ENCODE peak calls at places on chromosome 19, in seven cellular contexts. One of them, this sample, is unnamed.

GRCh38 chr19:11382898-11383705 is 1.0 kb downstream of the EPOR start:
- DNase-seq in breast epithelium: no peak
- DNase-seq in H1: peak; percentile 94
- DNase-seq in prostate gland: no peak
- DNase-seq in spleen: peak; percentile 91
- DNase-seq in HCT116: peak; percentile 60
- DNase-seq in esophagus squamous epithelium: no peak
- DNase-seq in this sample: no peak

GRCh38 chr19:16363852-16364230 is 39.2 kb downstream of the KLF2 start:
- DNase-seq in esophagus squamous epithelium: no peak
- DNase-seq in spleen: peak; percentile 71
- DNase-seq in H1: no peak
- DNase-seq in HCT116: no peak
- DNase-seq in prostate gland: no peak
- DNase-seq in breast epithelium: no peak
- DNase-seq in this sample: no peak

GRCh38 chr19:36265856-36266374 is 51.0 kb downstream of the ZNF146 start:
- DNase-seq in spleen: no peak
- DNase-seq in breast epithelium: no peak
- DNase-seq in prostate gland: no peak
- DNase-seq in HCT116: no peak
- DNase-seq in H1: no peak
- DNase-seq in esophagus squamous epithelium: no peak
- DNase-seq in this sample: no peak

GRCh38 chr19:18397242-18398202 is at the start of gene LRRC25:
- DNase-seq in HCT116: no peak
- DNase-seq in prostate gland: no peak
- DNase-seq in esophagus squamous epithelium: no peak
- DNase-seq in breast epithelium: no peak
- DNase-seq in spleen: peak; percentile 93
- DNase-seq in H1: peak; percentile 91
- DNase-seq in this sample: no peak

GRCh38 chr19:39401549-39402416 is 4.9 kb upstream of the ZFP36 start:
- DNase-seq in prostate gland: peak; percentile 33
- DNase-seq in HCT116: peak; percentile 78
- DNase-seq in H1: no peak
- DNase-seq in esophagus squamous epithelium: no peak
- DNase-seq in spleen: peak; percentile 90
- DNase-seq in breast epithelium: no peak
- DNase-seq in this sample: peak; percentile 59

GRCh38 chr19:11504502-11505031 is 1.1 kb downstream of the ZNF653 start:
- DNase-seq in breast epithelium: no peak
- DNase-seq in esophagus squamous epithelium: no peak
- DNase-seq in spleen: no peak
- DNase-seq in HCT116: no peak
- DNase-seq in H1: no peak
- DNase-seq in prostate gland: no peak
- DNase-seq in this sample: no peak

GRCh38 chr19:9793051-9793591 is 24.6 kb upstream of the ZNF846 start:
- DNase-seq in breast epithelium: peak; percentile 58
- DNase-seq in spleen: no peak
- DNase-seq in esophagus squamous epithelium: no peak
- DNase-seq in prostate gland: no peak
- DNase-seq in H1: no peak
- DNase-seq in HCT116: no peak
- DNase-seq in this sample: peak; percentile 65

GRCh38 chr19:53365899-53366493 is 491 bp downstream of the ZNF525 start:
- DNase-seq in breast epithelium: no peak
- DNase-seq in H1: no peak
- DNase-seq in esophagus squamous epithelium: no peak
- DNase-seq in spleen: peak; percentile 81
- DNase-seq in prostate gland: peak; percentile 5
- DNase-seq in HCT116: no peak
- DNase-seq in this sample: no peak

GRCh38 chr19:6500837-6501739 is 1.0 kb downstream of the TUBB4A start:
- DNase-seq in H1: peak; percentile 52
- DNase-seq in esophagus squamous epithelium: no peak
- DNase-seq in spleen: no peak
- DNase-seq in HCT116: no peak
- DNase-seq in prostate gland: no peak
- DNase-seq in breast epithelium: no peak
- DNase-seq in this sample: no peak

GRCh38 chr19:20247016-20247683 is 80.1 kb downstream of the ZNF486 start:
- DNase-seq in esophagus squamous epithelium: no peak
- DNase-seq in breast epithelium: no peak
- DNase-seq in H1: peak; percentile 72
- DNase-seq in spleen: no peak
- DNase-seq in HCT116: no peak
- DNase-seq in prostate gland: peak; percentile 19
- DNase-seq in this sample: peak; percentile 48

DNA sequence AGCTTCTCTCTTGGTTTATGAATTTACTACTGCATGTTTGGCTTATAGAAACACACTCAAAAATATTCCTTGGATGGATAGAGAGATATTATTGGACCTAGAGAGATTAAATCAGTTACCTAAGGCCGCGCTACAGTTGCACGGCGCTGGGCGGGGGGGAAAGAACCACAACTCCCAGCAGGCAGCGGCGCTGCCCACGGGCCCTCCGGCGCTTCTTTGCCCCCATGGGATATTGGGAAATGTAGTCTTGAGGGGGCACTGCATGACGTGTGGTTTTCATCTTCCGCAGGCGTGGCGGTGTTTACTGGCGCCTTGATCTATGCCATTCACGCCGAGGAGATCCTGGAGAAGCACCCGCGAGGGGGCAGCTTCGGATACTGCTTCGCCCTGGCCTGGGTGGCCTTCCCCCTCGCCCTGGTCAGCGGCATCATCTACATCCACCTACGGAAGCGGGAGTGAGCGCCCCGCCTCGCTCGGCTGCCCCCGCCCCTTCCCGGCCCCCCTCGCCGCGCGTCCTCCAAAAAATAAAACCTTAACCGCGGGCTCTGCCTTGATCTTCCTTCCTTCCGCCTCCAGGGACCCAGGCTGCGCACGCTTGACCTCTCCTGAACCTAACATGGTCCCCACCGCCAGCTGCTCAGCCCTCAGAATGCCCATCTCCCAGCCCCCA is 4.8 kb downstream of the EMP3 start:
- DNase-seq in HCT116: no peak
- DNase-seq in H1: peak; percentile 86
- DNase-seq in esophagus squamous epithelium: peak; percentile 39
- DNase-seq in breast epithelium: peak; percentile 91
- DNase-seq in spleen: peak; percentile 94
- DNase-seq in prostate gland: peak; percentile 83
- DNase-seq in this sample: peak; percentile 54
- TF ChIP-seq POLR2A in HCT116: no peak
- TF ChIP-seq POLR2A in H1: no peak
- TF ChIP-seq POLR2A in esophagus squamous epithelium: no peak
- TF ChIP-seq POLR2A in breast epithelium: no peak
- TF ChIP-seq POLR2A in spleen: no peak
- TF ChIP-seq POLR2A in prostate gland: peak; percentile 53
- TF ChIP-seq POLR2A in this sample: peak; percentile 39

GRCh38 chr19:2266183-2266993 is 10.2 kb upstream of the JSRP1 start:
- DNase-seq in prostate gland: peak; percentile 48
- DNase-seq in breast epithelium: peak; percentile 84
- DNase-seq in H1: no peak
- DNase-seq in spleen: peak; percentile 95
- DNase-seq in esophagus squamous epithelium: no peak
- DNase-seq in HCT116: no peak
- DNase-seq in this sample: peak; percentile 78
- H3K4me3 ChIP-seq in prostate gland: no peak overlapping the region
- H3K4me3 ChIP-seq in breast epithelium: no peak overlapping the region
- H3K4me3 ChIP-seq in H1: no peak overlapping the region
- H3K4me3 ChIP-seq in spleen: no peak overlapping the region
- H3K4me3 ChIP-seq in esophagus squamous epithelium: no peak overlapping the region
- H3K4me3 ChIP-seq in HCT116: no peak overlapping the region
- H3K4me3 ChIP-seq in this sample: no peak overlapping the region

DNA sequence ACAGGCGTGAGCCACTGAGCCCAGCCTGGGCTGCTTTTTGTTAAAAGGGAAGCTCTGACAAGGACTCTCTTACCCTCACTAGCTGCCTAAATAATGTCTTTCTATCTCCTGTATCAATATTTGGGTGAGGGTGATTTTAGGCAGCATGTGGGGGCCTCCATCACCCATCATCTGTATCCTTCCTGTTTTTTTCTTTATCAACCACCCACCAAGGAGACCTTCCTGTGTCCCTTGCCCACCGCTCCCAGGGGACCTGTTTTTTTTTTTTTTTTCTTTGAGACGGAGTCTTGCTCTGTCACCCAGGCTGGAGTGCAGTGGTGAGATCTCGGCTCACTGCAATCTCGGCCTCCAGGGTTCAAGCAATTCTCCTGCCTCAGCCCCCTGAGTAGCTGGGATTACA is 5.4 kb upstream of the NDUFB7 start:
- DNase-seq in spleen: no peak
- DNase-seq in HCT116: no peak
- DNase-seq in esophagus squamous epithelium: no peak
- DNase-seq in prostate gland: no peak
- DNase-seq in breast epithelium: no peak
- DNase-seq in H1: no peak
- DNase-seq in this sample: no peak
- H3K4me1 ChIP-seq in spleen: peaks cover 79% of the 10 kb centered on the region
- H3K4me1 ChIP-seq in HCT116: peaks cover 20% of the 10 kb centered on the region
- H3K4me1 ChIP-seq in esophagus squamous epithelium: no peaks in the 10 kb centered on the region
- H3K4me1 ChIP-seq in prostate gland: no peaks in the 10 kb centered on the region
- H3K4me1 ChIP-seq in breast epithelium: no peaks in the 10 kb centered on the region
- H3K4me1 ChIP-seq in H1: no peaks in the 10 kb centered on the region
- H3K4me1 ChIP-seq in this sample: no peaks in the 10 kb centered on the region

DNA sequence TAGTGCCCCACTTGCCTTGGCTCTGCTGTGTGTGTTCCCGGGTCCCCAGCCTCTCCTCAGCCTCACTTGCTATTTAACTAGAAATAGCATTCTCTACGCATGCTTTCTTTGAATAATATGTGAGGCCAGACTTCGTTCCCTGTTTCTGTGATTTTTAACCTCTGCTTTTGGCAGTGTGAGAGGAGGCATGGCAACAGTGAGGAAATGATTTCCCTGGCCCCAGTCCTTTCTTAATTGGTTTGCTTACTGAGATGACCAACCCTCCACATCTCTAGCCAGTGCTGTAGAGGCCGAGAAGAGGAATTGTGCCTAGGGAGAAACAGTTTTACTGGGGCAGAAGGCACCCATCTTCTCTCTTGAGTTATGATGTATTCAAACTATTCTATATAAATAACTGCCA is 74.0 kb upstream of the NPAS1 start:
- DNase-seq in esophagus squamous epithelium: no peak
- DNase-seq in breast epithelium: no peak
- DNase-seq in H1: no peak
- DNase-seq in prostate gland: no peak
- DNase-seq in spleen: no peak
- DNase-seq in HCT116: no peak
- DNase-seq in this sample: no peak
- TF ChIP-seq POLR2A in esophagus squamous epithelium: no peak
- TF ChIP-seq POLR2A in breast epithelium: no peak
- TF ChIP-seq POLR2A in H1: no peak
- TF ChIP-seq POLR2A in prostate gland: no peak
- TF ChIP-seq POLR2A in spleen: no peak
- TF ChIP-seq POLR2A in HCT116: no peak
- TF ChIP-seq POLR2A in this sample: no peak

DNA sequence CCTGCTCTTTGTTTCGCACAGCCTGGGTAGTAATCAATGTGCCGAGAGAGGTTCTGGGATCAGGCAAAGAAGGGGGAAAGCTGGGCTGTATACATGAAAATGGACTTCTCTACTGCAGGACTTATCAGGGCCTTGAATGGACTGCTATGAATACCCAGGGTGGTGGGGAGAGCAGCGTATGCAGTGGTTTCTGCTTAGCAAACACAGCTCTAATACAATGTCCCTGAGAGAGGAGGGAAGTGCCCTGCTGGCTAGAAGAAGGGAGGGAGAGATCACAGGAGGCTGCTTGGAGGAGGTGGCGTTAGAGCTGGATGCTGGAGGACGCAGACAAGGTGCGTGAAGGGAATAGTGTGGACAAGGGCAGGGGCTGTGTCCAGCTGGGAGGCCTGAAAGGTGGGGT is 116.1 kb downstream of the PTPRS start:
- DNase-seq in prostate gland: no peak
- DNase-seq in H1: no peak
- DNase-seq in HCT116: no peak
- DNase-seq in spleen: no peak
- DNase-seq in breast epithelium: no peak
- DNase-seq in esophagus squamous epithelium: no peak
- DNase-seq in this sample: no peak
- H3K4me3 ChIP-seq in prostate gland: no peak overlapping the region
- H3K4me3 ChIP-seq in H1: no peak overlapping the region
- H3K4me3 ChIP-seq in HCT116: no peak overlapping the region
- H3K4me3 ChIP-seq in spleen: no peak overlapping the region
- H3K4me3 ChIP-seq in breast epithelium: no peak overlapping the region
- H3K4me3 ChIP-seq in esophagus squamous epithelium: no peak overlapping the region
- H3K4me3 ChIP-seq in this sample: no peak overlapping the region

GRCh38 chr19:28737526-28737925 is 475.4 kb downstream of the UQCRFS1 start:
- DNase-seq in prostate gland: no peak
- DNase-seq in breast epithelium: no peak
- DNase-seq in esophagus squamous epithelium: no peak
- DNase-seq in spleen: no peak
- DNase-seq in HCT116: no peak
- DNase-seq in H1: no peak
- DNase-seq in this sample: no peak
- H3K4me1 ChIP-seq in prostate gland: no peaks in the 10 kb centered on the region
- H3K4me1 ChIP-seq in breast epithelium: no peaks in the 10 kb centered on the region
- H3K4me1 ChIP-seq in esophagus squamous epithelium: no peaks in the 10 kb centered on the region
- H3K4me1 ChIP-seq in spleen: peaks cover 9% of the 10 kb centered on the region
- H3K4me1 ChIP-seq in HCT116: no peaks in the 10 kb centered on the region
- H3K4me1 ChIP-seq in H1: no peaks in the 10 kb centered on the region
- H3K4me1 ChIP-seq in this sample: no peaks in the 10 kb centered on the region

DNA sequence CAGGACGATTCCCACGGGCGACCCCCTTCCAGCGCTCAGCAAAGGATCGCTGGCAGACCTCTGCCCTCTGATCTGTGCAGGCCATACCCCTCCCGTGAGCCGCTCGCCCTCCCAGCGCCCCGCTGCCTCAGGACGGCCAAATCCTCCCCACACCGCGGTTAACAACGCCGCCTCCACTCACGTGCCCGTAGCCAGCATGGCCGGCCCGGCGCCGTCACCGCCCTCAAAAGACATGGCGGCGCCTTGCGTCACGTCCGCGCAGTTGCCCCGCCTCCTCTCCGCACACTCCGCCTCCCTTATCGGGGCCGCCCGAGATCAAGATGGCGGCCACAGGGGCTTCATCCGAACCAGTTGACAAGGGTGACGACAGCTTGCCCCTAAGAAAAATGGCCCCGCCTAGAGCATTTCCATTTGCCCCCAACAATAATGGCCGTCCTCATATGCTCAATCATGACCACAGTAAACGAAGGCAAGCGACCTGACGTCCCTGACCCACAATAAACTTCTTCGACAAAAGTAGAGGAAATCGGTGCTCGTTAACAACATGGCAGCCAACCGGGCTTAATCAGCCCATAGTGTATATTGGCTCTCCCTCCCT is 634 bp downstream of the AKT1S1 start:
- DNase-seq in breast epithelium: peak; percentile 99
- DNase-seq in esophagus squamous epithelium: peak; percentile 93
- DNase-seq in prostate gland: peak; percentile 98
- DNase-seq in H1: peak; percentile 95
- DNase-seq in spleen: peak; percentile 98
- DNase-seq in HCT116: peak; percentile 98
- DNase-seq in this sample: peak; percentile 99
- TF ChIP-seq POLR2A in breast epithelium: no peak
- TF ChIP-seq POLR2A in esophagus squamous epithelium: peak; percentile 21
- TF ChIP-seq POLR2A in prostate gland: peak; percentile 36
- TF ChIP-seq POLR2A in H1: no peak
- TF ChIP-seq POLR2A in spleen: peak; percentile 45
- TF ChIP-seq POLR2A in HCT116: peak; percentile 19
- TF ChIP-seq POLR2A in this sample: peak; percentile 61

This sample was measured in uterus.